ENCODE peak calls at places on chromosome 15, in six cellular contexts. U, O, N, I, A and J are unnamed samples.

GRCh38 chr15:63364293-63365003 is 17.2 kb downstream of the CA12 start:
- DNase-seq in U (no peak), O (no peak), N (no peak), I (no peak), A (no peak), J (no peak)

GRCh38 chr15:64572856-64573255 is 112.5 kb downstream of the ZNF609 start:
- DNase-seq in U (no peak), O (no peak), N (no peak), I (no peak), A (no peak), J (no peak)

GRCh38 chr15:45117327-45118130 is 3.4 kb downstream of the DUOXA2 start:
- DNase-seq in U (no peak), O (no peak), N (no peak), I (no peak), A (no peak), J (no peak)

GRCh38 chr15:85927936-85928537 is 133.3 kb upstream of the KLHL25 start:
- DNase-seq in U (no peak), O (no peak), N (no peak), I (no peak), A (no peak), J (no peak)

GRCh38 chr15:39127925-39128617 is 452.8 kb upstream of the THBS1 start:
- DNase-seq in U (no peak), O (peak; percentile 98), N (no peak), I (no peak), A (peak; percentile 19), J (no peak)

GRCh38 chr15:58362262-58362922 is 69.4 kb upstream of the LIPC start:
- DNase-seq in U (no peak), O (no peak), N (no peak), I (no peak), A (no peak), J (peak; percentile 45)

GRCh38 chr15:89367485-89368451 is 33.1 kb upstream of the POLG start:
- DNase-seq in U (no peak), O (no peak), N (no peak), I (no peak), A (peak; percentile 16), J (no peak)

GRCh38 chr15:100191161-100191560 is 150.6 kb downstream of the ADAMTS17 start:
- DNase-seq in U (no peak), O (no peak), N (no peak), I (no peak), A (no peak), J (no peak)

GRCh38 chr15:91950054-91950453 is 96.5 kb downstream of the SLCO3A1 start:
- DNase-seq in U (no peak), O (no peak), N (no peak), I (no peak), A (no peak), J (no peak)

GRCh38 chr15:92451225-92451825 is 57.6 kb downstream of the ST8SIA2 start:
- DNase-seq in U (no peak), O (no peak), N (no peak), I (no peak), A (no peak), J (no peak)

GRCh38 chr15:64651573-64652260 is 123.7 kb downstream of the RBPMS2 start:
- DNase-seq in U (no peak), O (peak; percentile 85), N (peak; percentile 10), I (no peak), A (no peak), J (no peak)

GRCh38 chr15:73994912-73995622 is 551 bp downstream of the PML start:
- DNase-seq in U (peak; percentile 54), O (no peak), N (no peak), I (peak; percentile 41), A (peak; percentile 42), J (no peak)

GRCh38 chr15:73992594-73992898 is 451 bp upstream of the STOML1 start:
- DNase-seq in U (no peak), O (no peak), N (no peak), I (no peak), A (no peak), J (no peak)

GRCh38 chr15:73996267-73996666 is 1.8 kb downstream of the PML start:
- DNase-seq in U (no peak), O (no peak), N (no peak), I (no peak), A (no peak), J (no peak)

GRCh38 chr15:73993211-73993994 is 1.1 kb upstream of the PML start:
- DNase-seq in U (no peak), O (no peak), N (no peak), I (no peak), A (no peak), J (no peak)

GRCh38 chr15:73994419-73994883 is at the start of gene PML:
- DNase-seq in U (peak; percentile 99), O (peak; percentile 91), N (peak; percentile 77), I (peak; percentile 95), A (peak; percentile 98), J (peak; percentile 99)
- TF ChIP-seq POLR2A in U (peak; percentile 43), O (peak; percentile 42), N (no peak), I (no peak), A (peak; percentile 94), J (no peak)

GRCh38 chr15:87672309-87672897 is 584.1 kb downstream of the NTRK3 start:
- DNase-seq in U (no peak), O (no peak), N (peak; percentile 13), I (no peak), A (peak; percentile 16), J (no peak)
- TF ChIP-seq CTCF in U (peak; percentile 54), O (no peak), N (peak; percentile 43), I (no peak), A (peak; percentile 32), J (peak; percentile 55)

DNA sequence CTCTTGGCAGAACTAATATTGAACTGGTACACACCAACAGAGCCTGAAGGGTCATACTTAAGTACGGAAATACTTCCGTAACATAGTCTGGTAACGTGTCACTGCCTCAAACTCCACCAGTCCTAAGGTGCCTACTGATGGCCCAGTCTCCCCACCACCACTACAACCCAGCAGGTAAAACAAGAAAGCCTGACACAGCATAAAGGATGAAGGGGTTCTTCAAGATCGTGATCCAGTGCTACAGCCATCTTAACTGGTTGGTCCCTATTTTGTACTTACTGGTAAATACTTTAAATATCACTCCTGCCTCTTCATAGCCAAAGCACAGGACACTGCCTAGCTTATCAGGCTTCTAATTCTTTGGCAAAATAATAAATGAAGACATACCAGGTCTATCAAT is 46.5 kb downstream of the PEAK1 start:
- DNase-seq in U (no peak), O (no peak), N (no peak), I (no peak), A (no peak), J (no peak)
- TF ChIP-seq POLR2A in U (no peak), O (no peak), N (no peak), I (no peak), A (no peak), J (no peak)

DNA sequence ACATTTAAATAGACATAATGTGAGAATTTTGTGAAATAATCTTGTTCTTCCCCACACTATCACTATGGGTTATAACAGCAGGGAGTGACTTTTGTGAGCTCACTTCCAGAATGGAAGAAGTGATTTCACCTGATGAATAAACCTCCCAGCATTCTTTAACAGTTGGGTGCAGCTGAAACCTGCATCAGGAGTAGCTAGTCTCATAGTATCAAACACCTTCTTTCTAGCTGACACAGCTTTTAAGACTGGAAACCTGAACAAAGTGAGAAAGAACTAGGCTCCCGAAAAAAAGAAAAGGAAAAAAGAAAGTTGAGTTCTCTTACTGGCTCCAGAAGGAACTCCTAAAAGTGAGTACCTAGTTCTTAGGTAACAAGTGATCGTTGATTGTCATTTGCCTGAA is 61.1 kb upstream of the UNC13C start:
- DNase-seq in U (no peak), O (no peak), N (no peak), I (no peak), A (no peak), J (no peak)
- TF ChIP-seq CTCF in U (no peak), O (no peak), N (no peak), I (no peak), A (no peak), J (no peak)

GRCh38 chr15:34209421-34210282 is at the start of gene KATNBL1:
- DNase-seq in U (peak; percentile 98), O (peak; percentile 88), N (peak; percentile 84), I (peak; percentile 95), A (peak; percentile 97), J (peak; percentile 98)
- TF ChIP-seq POLR2A in U (no peak), O (peak; percentile 90), N (peak; percentile 76), I (peak; percentile 44), A (peak; percentile 93), J (no peak)

GRCh38 chr15:51499379-51499976 is 123.1 kb downstream of the DMXL2 start:
- DNase-seq in U (no peak), O (peak; percentile 43), N (no peak), I (no peak), A (no peak), J (no peak)
- TF ChIP-seq CTCF in U (peak; percentile 11), O (peak; percentile 80), N (no peak), I (no peak), A (no peak), J (no peak)

GRCh38 chr15:42578984-42579537 is 3.7 kb downstream of the STARD9 start:
- DNase-seq in U (no peak), O (no peak), N (no peak), I (no peak), A (no peak), J (no peak)

GRCh38 chr15:42577514-42578031 is 2.2 kb downstream of the STARD9 start:
- DNase-seq in U (no peak), O (no peak), N (no peak), I (no peak), A (peak; percentile 27), J (no peak)

GRCh38 chr15:42576040-42576594 is 711 bp downstream of the STARD9 start:
- DNase-seq in U (no peak), O (no peak), N (no peak), I (no peak), A (no peak), J (no peak)

GRCh38 chr15:42576776-42577175 is 1.4 kb downstream of the STARD9 start:
- DNase-seq in U (no peak), O (no peak), N (no peak), I (no peak), A (no peak), J (no peak)

DNA sequence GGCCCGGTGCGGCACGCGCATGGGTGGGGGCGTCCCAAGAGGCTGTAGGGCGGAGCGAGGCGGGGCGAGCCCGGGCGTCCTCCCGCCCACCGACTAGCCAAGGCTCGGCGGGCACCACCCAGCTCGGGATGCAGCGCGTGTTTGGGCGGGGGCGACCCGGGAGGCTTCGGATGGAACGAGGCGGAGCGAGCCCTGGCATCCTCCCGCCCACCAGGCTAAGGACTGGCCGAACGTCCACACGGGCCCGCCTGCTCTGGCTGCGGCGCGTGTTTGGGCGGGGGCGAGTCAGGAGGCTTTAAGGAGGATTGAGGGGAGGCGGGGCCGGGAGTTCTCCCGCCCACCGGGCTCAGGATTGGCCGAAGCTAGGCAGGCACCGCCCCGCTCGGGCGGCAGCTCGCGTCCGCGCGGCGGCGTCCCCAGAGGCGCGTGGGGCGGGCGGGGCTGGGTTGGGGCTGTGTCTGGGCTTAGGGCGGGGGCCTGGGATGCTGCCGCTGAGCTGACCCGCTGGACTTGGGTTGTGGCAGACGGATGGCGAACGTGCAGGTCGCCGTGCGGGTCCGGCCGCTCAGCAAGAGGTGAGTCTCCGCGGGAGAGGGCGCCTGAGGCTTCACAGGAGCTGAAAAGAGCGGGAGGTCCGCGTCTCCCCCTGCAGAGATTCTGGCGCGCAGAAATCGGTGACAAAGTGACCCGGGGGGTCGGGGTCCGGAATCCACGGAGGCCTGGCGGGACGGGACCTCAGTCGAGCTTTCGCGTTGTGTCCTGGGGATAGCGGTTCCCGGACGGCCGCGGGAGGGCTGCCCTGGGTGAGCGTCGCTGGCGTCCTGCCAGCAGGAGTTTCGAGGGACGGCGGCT is at the start of gene STARD9:
- DNase-seq in U (peak; percentile 99), O (peak; percentile 96), N (peak; percentile 97), I (peak; percentile 99), A (peak; percentile 99), J (peak; percentile 99)
- TF ChIP-seq POLR2A in U (no peak), O (peak; percentile 76), N (no peak), I (peak; percentile 72), A (peak; percentile 44), J (peak; percentile 36)